ENCODE peak calls at places on chromosome 21, in four cellular contexts. O, Z, E and L are unnamed samples.

GRCh38 chr21:34589511-34590282 is 25.2 kb downstream of the RCAN1 start:
- DNase-seq in E (no peak), O (no peak), Z (no peak), L (no peak)

GRCh38 chr21:35345954-35346353 is 296.9 kb upstream of the RUNX1 start:
- DNase-seq in Z (no peak), E (no peak), O (no peak), L (no peak)

GRCh38 chr21:39681257-39681656 is 63.7 kb upstream of the IGSF5 start:
- DNase-seq in O (no peak), Z (no peak), E (no peak), L (no peak)

GRCh38 chr21:25313891-25314646 is 293.2 kb downstream of the MRPL39 start:
- DNase-seq in O (no peak), Z (no peak), E (no peak), L (no peak)

GRCh38 chr21:34962586-34963222 is 86.4 kb downstream of the RUNX1 start:
- DNase-seq in E (no peak), Z (no peak), O (no peak), L (no peak)

GRCh38 chr21:32966120-32966519 is 59.6 kb upstream of the OLIG2 start:
- DNase-seq in O (no peak), E (no peak), Z (no peak), L (no peak)

GRCh38 chr21:27423906-27424595 is 457.2 kb upstream of the ADAMTS5 start:
- DNase-seq in Z (no peak), O (no peak), E (no peak), L (no peak)

GRCh38 chr21:17340081-17340480 is 172.8 kb upstream of the CXADR start:
- DNase-seq in E (no peak), O (no peak), Z (no peak), L (no peak)

GRCh38 chr21:35994605-35995004 is 65.7 kb downstream of the SETD4 start:
- DNase-seq in Z (no peak), E (no peak), O (no peak), L (no peak)

GRCh38 chr21:34912022-34912933 is 136.8 kb downstream of the RUNX1 start:
- DNase-seq in E (no peak), Z (no peak), O (no peak), L (no peak)

GRCh38 chr21:35291963-35292627 is 243.0 kb upstream of the RUNX1 start:
- DNase-seq in E (no peak), O (no peak), Z (no peak), L (no peak)

GRCh38 chr21:26273686-26274313 is 103.2 kb upstream of the APP start:
- DNase-seq in Z (no peak), O (no peak), E (no peak), L (no peak)

GRCh38 chr21:40254540-40255455 is 387.6 kb downstream of the PCP4 start:
- DNase-seq in O (no peak), Z (no peak), E (no peak), L (no peak)

GRCh38 chr21:35342440-35342839 is 293.3 kb upstream of the RUNX1 start:
- DNase-seq in E (no peak), Z (no peak), O (no peak), L (no peak)

GRCh38 chr21:39911792-39912191 is 44.6 kb downstream of the PCP4 start:
- DNase-seq in O (no peak), E (no peak), Z (no peak), L (no peak)

GRCh38 chr21:37712204-37712934 is 203.9 kb downstream of the KCNJ6 start:
- DNase-seq in O (peak; percentile 22), Z (peak; percentile 65), E (no peak), L (peak; percentile 50)

GRCh38 chr21:31151156-31151555 is 112.9 kb upstream of the KRTAP19-8 start:
- DNase-seq in Z (no peak), O (no peak), E (no peak), L (no peak)

GRCh38 chr21:35682874-35683549 is 377.3 kb downstream of the SETD4 start:
- DNase-seq in Z (no peak), E (no peak), O (no peak), L (no peak)

GRCh38 chr21:26409735-26410134 is 163.4 kb downstream of the CYYR1 start:
- DNase-seq in E (no peak), Z (no peak), O (no peak), L (no peak)

GRCh38 chr21:34191876-34192275 is 118.5 kb downstream of the MRPS6 start:
- DNase-seq in Z (no peak), E (no peak), O (no peak), L (no peak)

GRCh38 chr21:38679531-38679930 is 126.2 kb upstream of the ETS2 start:
- DNase-seq in Z (no peak), E (no peak), O (no peak), L (no peak)

GRCh38 chr21:37292946-37293345 is 25.8 kb upstream of the VPS26C start:
- DNase-seq in O (no peak), Z (no peak), E (no peak), L (no peak)

GRCh38 chr21:33152228-33153130 is 77.3 kb upstream of the IFNAR2 start:
- DNase-seq in Z (no peak), O (no peak), E (no peak), L (no peak)

GRCh38 chr21:33018707-33019455 is 6.9 kb upstream of the OLIG2 start:
- DNase-seq in O (no peak), Z (no peak), E (no peak), L (no peak)

GRCh38 chr21:38950388-38951094 is 144.8 kb downstream of the ETS2 start:
- DNase-seq in E (no peak), Z (no peak), O (no peak), L (no peak)

GRCh38 chr21:28590722-28591121 is 402.0 kb downstream of the LTN1 start:
- DNase-seq in Z (no peak), O (no peak), E (no peak), L (no peak)

GRCh38 chr21:38965910-38966504 is 160.3 kb downstream of the ETS2 start:
- DNase-seq in Z (peak; percentile 77), E (peak; percentile 89), O (no peak), L (no peak)

GRCh38 chr21:36509966-36510742 is 30.2 kb upstream of the CLDN14 start:
- DNase-seq in E (peak; percentile 87), Z (no peak), O (no peak), L (no peak)

GRCh38 chr21:33299181-33299752 is 25.5 kb upstream of the IFNAR1 start:
- DNase-seq in O (no peak), Z (no peak), E (peak; percentile 40), L (no peak)

GRCh38 chr21:35540950-35541632 is 492.0 kb upstream of the RUNX1 start:
- DNase-seq in O (no peak), E (no peak), Z (no peak), L (no peak)

GRCh38 chr21:39630191-39630591 is 17.5 kb downstream of the B3GALT5 start:
- DNase-seq in E (no peak), O (no peak), Z (no peak), L (no peak)

GRCh38 chr21:28851645-28852044 is 141.0 kb downstream of the LTN1 start:
- DNase-seq in E (no peak), Z (no peak), O (no peak), L (no peak)

DNA sequence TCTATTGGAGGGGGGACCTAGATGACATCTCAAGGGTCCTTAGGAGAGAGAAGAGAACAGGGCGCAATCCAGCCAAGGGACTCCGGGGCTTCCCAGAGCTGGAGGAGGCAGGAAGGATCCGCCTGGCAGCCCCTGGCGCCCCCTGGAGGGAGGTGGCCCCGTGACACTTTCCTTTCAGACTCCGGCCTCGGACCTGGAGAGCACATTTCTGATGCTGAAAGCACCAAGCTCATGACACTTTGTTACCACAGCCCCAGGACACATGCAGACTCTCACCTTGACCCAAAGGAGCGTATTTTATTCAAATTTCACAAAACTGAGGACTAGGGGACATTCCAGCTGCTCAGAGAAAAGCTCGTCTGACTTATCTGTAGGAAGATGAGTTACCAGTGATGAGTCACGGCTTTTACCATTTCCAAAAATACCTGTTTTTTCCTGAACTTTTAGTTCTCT is 21.4 kb upstream of the POFUT2 start:
- DNase-seq in E (no peak), Z (peak; percentile 78), O (peak; percentile 73), L (peak; percentile 77)
- TF ChIP-seq CTCF in E (peak; percentile 67), Z (peak; percentile 57), O (peak; percentile 34), L (peak; percentile 74)

GRCh38 chr21:41631564-41632461 is 123.9 kb upstream of the TMPRSS2 start:
- DNase-seq in E (peak; percentile 95), O (no peak), Z (no peak), L (no peak)
- TF ChIP-seq CTCF in E (no peak), O (no peak), Z (no peak), L (no peak)

GRCh38 chr21:43210454-43211084 is 41.8 kb downstream of the CRYAA start:
- DNase-seq in E (no peak), O (peak; percentile 4), Z (peak; percentile 20), L (no peak)

GRCh38 chr21:43208561-43209332 is 39.9 kb downstream of the CRYAA start:
- DNase-seq in E (no peak), Z (peak; percentile 35), O (peak; percentile 5), L (no peak)

GRCh38 chr21:43207868-43208267 is 39.1 kb downstream of the CRYAA start:
- DNase-seq in E (no peak), O (no peak), Z (peak; percentile 22), L (no peak)

GRCh38 chr21:43209575-43210453 is 41.0 kb downstream of the CRYAA start:
- DNase-seq in Z (peak; percentile 42), O (peak; percentile 10), E (peak; percentile 76), L (no peak)

GRCh38 chr21:43211085-43212071 is 42.6 kb downstream of the CRYAA start:
- DNase-seq in Z (peak; percentile 56), O (peak; percentile 11), E (no peak), L (peak; percentile 53)
- TF ChIP-seq CTCF in Z (peak; percentile 26), O (peak; percentile 7), E (no peak), L (peak; percentile 64)

GRCh38 chr21:15400905-15401304 is 328.9 kb upstream of the USP25 start:
- DNase-seq in Z (no peak), O (no peak), E (no peak), L (no peak)
- TF ChIP-seq CTCF in Z (no peak), O (no peak), E (no peak), L (no peak)